ENCODE peak calls at places on chromosomes 2 and 18, in six cellular contexts. One of them, this sample, is unnamed.

GRCh38 chr2:241217320-241218031 is 29.0 kb downstream of the ANO7 start:
- DNase-seq in lower leg skin: peak; percentile 43
- DNase-seq in CD8-positive, alpha-beta T cell: peak; percentile 29
- DNase-seq in fibroblast of mammary gland: peak; percentile 57
- DNase-seq in CD4-positive, alpha-beta T cell: no peak
- DNase-seq in AG10803: peak; percentile 73
- DNase-seq in this sample: peak; percentile 34

GRCh38 chr2:240460781-240461431 is 25.4 kb downstream of the GPC1 start:
- DNase-seq in AG10803: no peak
- DNase-seq in CD4-positive, alpha-beta T cell: no peak
- DNase-seq in lower leg skin: no peak
- DNase-seq in fibroblast of mammary gland: no peak
- DNase-seq in CD8-positive, alpha-beta T cell: peak; percentile 1
- DNase-seq in this sample: no peak

GRCh38 chr2:154697422-154698237 is 865 bp upstream of the KCNJ3 start:
- DNase-seq in AG10803: no peak
- DNase-seq in CD8-positive, alpha-beta T cell: no peak
- DNase-seq in fibroblast of mammary gland: no peak
- DNase-seq in lower leg skin: no peak
- DNase-seq in CD4-positive, alpha-beta T cell: no peak
- DNase-seq in this sample: no peak

GRCh38 chr2:133532919-133533318 is 35.3 kb downstream of the NCKAP5 start:
- DNase-seq in CD8-positive, alpha-beta T cell: no peak
- DNase-seq in lower leg skin: no peak
- DNase-seq in AG10803: no peak
- DNase-seq in fibroblast of mammary gland: peak; percentile 0
- DNase-seq in CD4-positive, alpha-beta T cell: no peak
- DNase-seq in this sample: no peak

GRCh38 chr2:16640867-16641266 is 24.8 kb downstream of the CYRIA start:
- DNase-seq in CD8-positive, alpha-beta T cell: no peak
- DNase-seq in CD4-positive, alpha-beta T cell: no peak
- DNase-seq in AG10803: no peak
- DNase-seq in fibroblast of mammary gland: peak; percentile 64
- DNase-seq in lower leg skin: no peak
- DNase-seq in this sample: no peak

GRCh38 chr18:70288851-70289328 is at the start of gene SOCS6:
- DNase-seq in CD4-positive, alpha-beta T cell: no peak
- DNase-seq in lower leg skin: no peak
- DNase-seq in fibroblast of mammary gland: peak; percentile 55
- DNase-seq in CD8-positive, alpha-beta T cell: peak; percentile 9
- DNase-seq in AG10803: peak; percentile 73
- DNase-seq in this sample: no peak

GRCh38 chr2:219512524-219513216 is 1.6 kb upstream of the ASIC4 start:
- DNase-seq in AG10803: no peak
- DNase-seq in CD4-positive, alpha-beta T cell: no peak
- DNase-seq in lower leg skin: no peak
- DNase-seq in fibroblast of mammary gland: no peak
- DNase-seq in CD8-positive, alpha-beta T cell: no peak
- DNase-seq in this sample: no peak

GRCh38 chr2:216131175-216131926 is 22.2 kb downstream of the XRCC5 start:
- DNase-seq in fibroblast of mammary gland: no peak
- DNase-seq in CD4-positive, alpha-beta T cell: no peak
- DNase-seq in CD8-positive, alpha-beta T cell: no peak
- DNase-seq in lower leg skin: no peak
- DNase-seq in AG10803: peak; percentile 25
- DNase-seq in this sample: no peak

GRCh38 chr2:150267651-150268415 is 219.6 kb downstream of the RND3 start:
- DNase-seq in CD4-positive, alpha-beta T cell: no peak
- DNase-seq in AG10803: no peak
- DNase-seq in lower leg skin: no peak
- DNase-seq in fibroblast of mammary gland: no peak
- DNase-seq in CD8-positive, alpha-beta T cell: no peak
- DNase-seq in this sample: no peak

DNA sequence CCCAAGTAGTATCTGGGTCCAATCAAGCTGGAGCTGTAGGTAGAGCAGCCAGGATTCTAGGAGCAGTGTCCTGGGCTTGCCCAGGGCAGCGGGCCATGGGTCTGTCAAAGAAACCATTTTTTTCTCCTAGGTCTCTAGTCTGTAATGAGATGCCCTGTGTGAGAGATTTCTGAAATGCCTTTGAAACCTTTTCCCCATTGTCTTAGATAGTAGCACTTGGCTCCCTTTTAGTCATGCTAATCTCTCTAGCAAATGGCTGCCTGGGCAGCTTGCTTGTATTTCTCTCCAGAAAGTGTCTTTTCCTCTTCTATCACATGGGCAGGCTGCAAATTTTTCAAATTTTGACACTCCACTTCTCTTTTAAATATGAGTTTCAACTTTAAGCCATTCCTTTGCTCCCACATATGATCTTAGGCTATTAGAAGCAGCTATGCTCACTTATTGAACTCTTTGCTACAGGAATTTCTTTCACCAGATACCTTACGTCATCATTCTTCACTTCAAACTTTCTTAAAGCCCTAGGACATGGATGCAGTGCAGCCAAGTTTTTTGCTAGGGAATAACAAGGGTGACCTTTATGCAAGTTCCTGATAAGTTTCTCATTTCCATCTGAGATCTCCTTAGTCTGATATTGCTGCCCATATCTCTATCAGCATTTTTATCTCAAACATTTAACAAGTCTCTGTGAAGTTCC is 890.2 kb upstream of the VRK2 start:
- DNase-seq in AG10803: no peak
- DNase-seq in CD4-positive, alpha-beta T cell: no peak
- DNase-seq in lower leg skin: no peak
- DNase-seq in CD8-positive, alpha-beta T cell: no peak
- DNase-seq in fibroblast of mammary gland: no peak
- DNase-seq in this sample: no peak
- TF ChIP-seq CTCF in AG10803: no peak
- TF ChIP-seq CTCF in CD4-positive, alpha-beta T cell: no peak
- TF ChIP-seq CTCF in lower leg skin: no peak
- TF ChIP-seq CTCF in CD8-positive, alpha-beta T cell: no peak
- TF ChIP-seq CTCF in fibroblast of mammary gland: no peak
- TF ChIP-seq CTCF in this sample: no peak

DNA sequence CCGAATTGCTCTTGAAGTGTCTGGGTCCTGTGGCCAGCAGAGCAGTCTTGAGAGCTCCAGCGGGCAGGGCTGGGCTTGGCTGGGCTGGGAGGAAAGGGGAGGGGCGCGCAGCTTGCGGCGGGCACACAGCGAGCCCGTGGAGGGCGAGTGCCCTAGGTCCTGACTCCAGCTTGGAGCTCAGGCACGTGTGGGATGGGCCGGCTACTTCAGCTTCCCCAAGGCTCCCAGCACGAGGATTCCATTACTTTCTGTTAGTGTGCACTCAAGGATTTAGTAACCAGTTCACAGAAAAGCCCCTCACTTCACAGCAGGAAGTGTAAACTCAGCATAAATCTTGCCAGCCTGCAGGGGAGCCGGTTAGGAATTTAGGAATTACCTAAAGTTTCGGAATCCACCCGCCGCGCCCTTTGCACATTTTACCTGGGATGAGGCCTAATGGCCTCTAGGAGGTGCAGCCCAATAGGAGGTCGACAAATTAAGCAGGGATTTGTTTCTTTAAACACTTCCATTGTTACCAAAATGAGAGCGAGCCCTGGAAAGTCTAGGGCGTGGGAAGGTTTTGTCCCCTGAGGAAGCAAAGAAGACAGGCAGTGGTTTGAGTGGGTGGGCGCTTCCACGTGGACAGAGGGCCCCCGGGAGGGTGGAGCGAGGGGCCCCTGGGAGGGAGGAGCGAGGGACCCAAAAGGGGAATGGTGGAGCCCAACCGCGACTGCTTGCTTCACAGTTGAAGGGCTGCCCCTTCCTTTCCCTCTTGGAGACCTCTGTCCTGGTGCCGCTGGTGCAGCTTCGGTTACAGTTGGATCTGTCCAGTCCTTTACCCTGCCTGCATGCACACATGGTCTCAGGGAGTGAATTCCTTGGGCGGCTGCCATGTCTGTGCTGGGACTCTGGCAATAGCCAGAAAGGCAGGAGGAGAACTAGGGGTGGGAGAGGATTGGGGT is 93.3 kb downstream of the CTAGE1 start:
- DNase-seq in fibroblast of mammary gland: peak; percentile 25
- DNase-seq in AG10803: peak; percentile 38
- DNase-seq in CD4-positive, alpha-beta T cell: no peak
- DNase-seq in CD8-positive, alpha-beta T cell: no peak
- DNase-seq in lower leg skin: no peak
- DNase-seq in this sample: no peak
- TF ChIP-seq CTCF in fibroblast of mammary gland: peak; percentile 17
- TF ChIP-seq CTCF in AG10803: peak; percentile 33
- TF ChIP-seq CTCF in CD4-positive, alpha-beta T cell: no peak
- TF ChIP-seq CTCF in CD8-positive, alpha-beta T cell: no peak
- TF ChIP-seq CTCF in lower leg skin: no peak
- TF ChIP-seq CTCF in this sample: no peak

DNA sequence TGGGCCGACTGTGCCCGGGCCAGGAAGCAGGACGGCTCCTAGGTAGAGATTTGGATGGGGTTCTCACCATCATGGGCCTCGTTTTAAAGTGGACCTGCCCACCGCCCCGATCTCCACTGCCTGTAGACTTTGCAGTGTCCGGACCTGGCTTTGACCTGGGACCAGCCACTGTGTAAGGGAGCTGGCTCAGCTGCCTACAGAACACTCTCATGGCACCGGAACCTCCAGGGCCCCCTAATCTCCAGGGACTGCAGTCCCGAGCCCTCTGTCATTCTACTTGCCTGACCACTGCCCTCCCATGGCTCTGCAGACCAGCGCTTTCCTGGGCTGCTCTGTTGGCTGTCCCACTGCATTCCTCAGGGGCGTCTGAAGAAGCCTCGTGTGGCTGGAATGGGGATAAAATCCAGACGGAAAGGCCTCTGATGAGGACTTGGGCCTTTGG is 120.8 kb downstream of the GLI2 start:
- DNase-seq in lower leg skin: no peak
- DNase-seq in AG10803: peak; percentile 78
- DNase-seq in CD8-positive, alpha-beta T cell: no peak
- DNase-seq in fibroblast of mammary gland: no peak
- DNase-seq in CD4-positive, alpha-beta T cell: no peak
- DNase-seq in this sample: no peak
- TF ChIP-seq CTCF in lower leg skin: no peak
- TF ChIP-seq CTCF in AG10803: peak; percentile 65
- TF ChIP-seq CTCF in CD8-positive, alpha-beta T cell: no peak
- TF ChIP-seq CTCF in fibroblast of mammary gland: peak; percentile 10
- TF ChIP-seq CTCF in CD4-positive, alpha-beta T cell: no peak
- TF ChIP-seq CTCF in this sample: no peak

GRCh38 chr2:160614391-160614790 is 120.8 kb upstream of the RBMS1 start:
- DNase-seq in lower leg skin: no peak
- DNase-seq in AG10803: no peak
- DNase-seq in fibroblast of mammary gland: peak; percentile 63
- DNase-seq in CD4-positive, alpha-beta T cell: no peak
- DNase-seq in CD8-positive, alpha-beta T cell: no peak
- DNase-seq in this sample: no peak

GRCh38 chr2:160612266-160612864 is 118.8 kb upstream of the RBMS1 start:
- DNase-seq in lower leg skin: no peak
- DNase-seq in AG10803: peak; percentile 92
- DNase-seq in CD8-positive, alpha-beta T cell: no peak
- DNase-seq in CD4-positive, alpha-beta T cell: no peak
- DNase-seq in fibroblast of mammary gland: peak; percentile 80
- DNase-seq in this sample: no peak

GRCh38 chr2:160616149-160616548 is 122.5 kb upstream of the RBMS1 start:
- DNase-seq in CD4-positive, alpha-beta T cell: no peak
- DNase-seq in AG10803: no peak
- DNase-seq in fibroblast of mammary gland: no peak
- DNase-seq in lower leg skin: no peak
- DNase-seq in CD8-positive, alpha-beta T cell: no peak
- DNase-seq in this sample: no peak

GRCh38 chr2:160615706-160616105 is 122.1 kb upstream of the RBMS1 start:
- DNase-seq in CD8-positive, alpha-beta T cell: no peak
- DNase-seq in fibroblast of mammary gland: peak; percentile 42
- DNase-seq in AG10803: no peak
- DNase-seq in CD4-positive, alpha-beta T cell: no peak
- DNase-seq in lower leg skin: no peak
- DNase-seq in this sample: no peak

GRCh38 chr2:160613466-160614153 is 120.0 kb upstream of the RBMS1 start:
- DNase-seq in lower leg skin: no peak
- DNase-seq in CD4-positive, alpha-beta T cell: no peak
- DNase-seq in fibroblast of mammary gland: peak; percentile 88
- DNase-seq in CD8-positive, alpha-beta T cell: no peak
- DNase-seq in AG10803: peak; percentile 73
- DNase-seq in this sample: no peak
- TF ChIP-seq CTCF in lower leg skin: no peak
- TF ChIP-seq CTCF in CD4-positive, alpha-beta T cell: no peak
- TF ChIP-seq CTCF in fibroblast of mammary gland: no peak
- TF ChIP-seq CTCF in CD8-positive, alpha-beta T cell: no peak
- TF ChIP-seq CTCF in AG10803: no peak
- TF ChIP-seq CTCF in this sample: no peak

GRCh38 chr18:13003466-13003896 is 12.3 kb downstream of the CEP192 start:
- DNase-seq in AG10803: peak; percentile 73
- DNase-seq in CD4-positive, alpha-beta T cell: no peak
- DNase-seq in lower leg skin: no peak
- DNase-seq in CD8-positive, alpha-beta T cell: peak; percentile 6
- DNase-seq in fibroblast of mammary gland: peak; percentile 88
- DNase-seq in this sample: no peak
- TF ChIP-seq CTCF in AG10803: peak; percentile 69
- TF ChIP-seq CTCF in CD4-positive, alpha-beta T cell: peak; percentile 20
- TF ChIP-seq CTCF in lower leg skin: no peak
- TF ChIP-seq CTCF in CD8-positive, alpha-beta T cell: peak; percentile 28
- TF ChIP-seq CTCF in fibroblast of mammary gland: peak; percentile 48
- TF ChIP-seq CTCF in this sample: no peak

DNA sequence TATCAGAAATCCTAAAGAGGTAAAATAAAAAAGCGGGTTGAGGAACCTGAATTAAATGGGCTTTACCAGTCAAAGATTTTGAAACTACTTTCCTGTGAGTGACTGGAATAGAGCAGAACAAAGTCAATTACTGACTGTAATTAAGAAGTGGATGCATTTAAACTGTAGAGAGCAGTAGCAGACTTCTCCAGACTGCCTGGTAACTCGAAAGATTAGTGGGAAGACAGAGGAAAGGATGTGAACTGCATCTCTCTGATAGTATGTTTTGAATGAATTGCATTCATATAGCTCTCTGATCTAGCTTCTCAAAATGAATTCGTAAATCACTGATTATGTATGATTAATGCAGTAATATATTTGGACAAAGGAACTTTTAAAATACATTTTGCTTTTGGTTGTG is 303.9 kb downstream of the ARHGAP15 start:
- DNase-seq in AG10803: peak; percentile 15
- DNase-seq in fibroblast of mammary gland: no peak
- DNase-seq in lower leg skin: no peak
- DNase-seq in CD4-positive, alpha-beta T cell: no peak
- DNase-seq in CD8-positive, alpha-beta T cell: no peak
- DNase-seq in this sample: no peak
- TF ChIP-seq CTCF in AG10803: peak; percentile 36
- TF ChIP-seq CTCF in fibroblast of mammary gland: no peak
- TF ChIP-seq CTCF in lower leg skin: no peak
- TF ChIP-seq CTCF in CD4-positive, alpha-beta T cell: no peak
- TF ChIP-seq CTCF in CD8-positive, alpha-beta T cell: no peak
- TF ChIP-seq CTCF in this sample: no peak

GRCh38 chr18:48852792-48853191 is 98.0 kb downstream of the SMAD7 start:
- DNase-seq in CD8-positive, alpha-beta T cell: no peak
- DNase-seq in lower leg skin: no peak
- DNase-seq in AG10803: no peak
- DNase-seq in CD4-positive, alpha-beta T cell: no peak
- DNase-seq in fibroblast of mammary gland: no peak
- DNase-seq in this sample: no peak
- TF ChIP-seq CTCF in CD8-positive, alpha-beta T cell: no peak
- TF ChIP-seq CTCF in lower leg skin: no peak
- TF ChIP-seq CTCF in AG10803: no peak
- TF ChIP-seq CTCF in CD4-positive, alpha-beta T cell: no peak
- TF ChIP-seq CTCF in fibroblast of mammary gland: no peak
- TF ChIP-seq CTCF in this sample: no peak

GRCh38 chr2:234355052-234355720 is 141.7 kb downstream of the ARL4C start:
- DNase-seq in CD4-positive, alpha-beta T cell: no peak
- DNase-seq in fibroblast of mammary gland: no peak
- DNase-seq in CD8-positive, alpha-beta T cell: no peak
- DNase-seq in AG10803: no peak
- DNase-seq in lower leg skin: no peak
- DNase-seq in this sample: no peak
- TF ChIP-seq CTCF in CD4-positive, alpha-beta T cell: no peak
- TF ChIP-seq CTCF in fibroblast of mammary gland: no peak
- TF ChIP-seq CTCF in CD8-positive, alpha-beta T cell: no peak
- TF ChIP-seq CTCF in AG10803: no peak
- TF ChIP-seq CTCF in lower leg skin: no peak
- TF ChIP-seq CTCF in this sample: no peak